ENCODE peak calls at places on chromosome 13, in seven cellular contexts. D is WTC11; C is CD4-positive, alpha-beta T cell; X is Calu3; P is kidney epithelial cell; K is HFFc6; Y is GM12865. M is an unnamed sample.
A peak's percentile ranks its signal among the peaks of the same experiment; 100 is the strongest.

GRCh38 chr13:51270606-51271005 is 48.4 kb downstream of the FAM124A start:
- DNase-seq in K (no peak), X (no peak), P (no peak), D (no peak), C (no peak), Y (no peak), M (no peak)

GRCh38 chr13:51816604-51817254 is 12.8 kb upstream of the DHRS12 start:
- DNase-seq in C (no peak), X (no peak), Y (no peak), P (no peak), D (no peak), K (no peak), M (no peak)

GRCh38 chr13:107185889-107186288 is 618.0 kb upstream of the ARGLU1 start:
- DNase-seq in X (no peak), P (peak; percentile 18), K (no peak), D (no peak), Y (no peak), C (no peak), M (no peak)

GRCh38 chr13:39605677-39606320 is 2.8 kb upstream of the LHFPL6 start:
- DNase-seq in P (no peak), K (no peak), X (no peak), C (no peak), D (no peak), Y (no peak), M (no peak)

GRCh38 chr13:41694902-41695301 is 237.6 kb downstream of the RGCC start:
- DNase-seq in D (no peak), K (peak; percentile 92), Y (peak; percentile 12), C (no peak), P (peak; percentile 92), X (peak; percentile 40), M (peak; percentile 81)

GRCh38 chr13:75635621-75636338 is at the start of gene LMO7:
- DNase-seq in P (no peak), D (peak; percentile 85), X (peak; percentile 38), K (peak; percentile 68), C (peak; percentile 30), Y (peak; percentile 12), M (no peak)

GRCh38 chr13:49315036-49315565 is 67.4 kb downstream of the CDADC1 start:
- DNase-seq in D (no peak), C (no peak), P (no peak), X (no peak), K (no peak), Y (no peak), M (no peak)

GRCh38 chr13:75691183-75691582 is 55.1 kb downstream of the LMO7 start:
- DNase-seq in C (no peak), Y (no peak), P (no peak), D (no peak), K (no peak), X (no peak), M (no peak)

GRCh38 chr13:22848539-22849052 is 332.2 kb upstream of the SGCG start:
- DNase-seq in D (peak; percentile 88), Y (no peak), K (no peak), P (no peak), C (no peak), X (no peak), M (no peak)

GRCh38 chr13:37164635-37165034 is 59.2 kb upstream of the CSNK1A1L start:
- DNase-seq in Y (no peak), K (no peak), P (no peak), D (no peak), X (no peak), C (no peak), M (no peak)

GRCh38 chr13:46546084-46546786 is 6.7 kb upstream of the LRCH1 start:
- DNase-seq in D (no peak), X (no peak), C (no peak), Y (no peak), K (no peak), P (no peak), M (no peak)

GRCh38 chr13:110644892-110645521 is 29.7 kb downstream of the NAXD start:
- DNase-seq in X (no peak), Y (peak; percentile 84), D (peak; percentile 89), K (peak; percentile 71), P (peak; percentile 34), C (peak; percentile 34), M (peak; percentile 84)

GRCh38 chr13:39952244-39953233 is 297.1 kb downstream of the COG6 start:
- DNase-seq in K (peak; percentile 20), X (no peak), C (no peak), P (no peak), Y (peak; percentile 30), D (no peak), M (no peak)

GRCh38 chr13:50227356-50227755 is 212.1 kb downstream of the KCNRG start:
- DNase-seq in D (no peak), P (no peak), K (no peak), C (no peak), X (no peak), Y (no peak), M (no peak)

GRCh38 chr13:93368705-93369104 is 142.1 kb downstream of the GPC6 start:
- DNase-seq in K (no peak), P (no peak), C (no peak), D (no peak), Y (no peak), X (no peak), M (no peak)

GRCh38 chr13:106513025-106513424 is 22.4 kb downstream of the EFNB2 start:
- DNase-seq in X (no peak), P (peak; percentile 43), Y (no peak), D (no peak), K (no peak), C (no peak), M (no peak)

GRCh38 chr13:24293761-24294160 is 15.6 kb upstream of the C1QTNF9 start:
- DNase-seq in P (no peak), C (no peak), Y (no peak), X (no peak), D (no peak), K (no peak), M (no peak)

DNA sequence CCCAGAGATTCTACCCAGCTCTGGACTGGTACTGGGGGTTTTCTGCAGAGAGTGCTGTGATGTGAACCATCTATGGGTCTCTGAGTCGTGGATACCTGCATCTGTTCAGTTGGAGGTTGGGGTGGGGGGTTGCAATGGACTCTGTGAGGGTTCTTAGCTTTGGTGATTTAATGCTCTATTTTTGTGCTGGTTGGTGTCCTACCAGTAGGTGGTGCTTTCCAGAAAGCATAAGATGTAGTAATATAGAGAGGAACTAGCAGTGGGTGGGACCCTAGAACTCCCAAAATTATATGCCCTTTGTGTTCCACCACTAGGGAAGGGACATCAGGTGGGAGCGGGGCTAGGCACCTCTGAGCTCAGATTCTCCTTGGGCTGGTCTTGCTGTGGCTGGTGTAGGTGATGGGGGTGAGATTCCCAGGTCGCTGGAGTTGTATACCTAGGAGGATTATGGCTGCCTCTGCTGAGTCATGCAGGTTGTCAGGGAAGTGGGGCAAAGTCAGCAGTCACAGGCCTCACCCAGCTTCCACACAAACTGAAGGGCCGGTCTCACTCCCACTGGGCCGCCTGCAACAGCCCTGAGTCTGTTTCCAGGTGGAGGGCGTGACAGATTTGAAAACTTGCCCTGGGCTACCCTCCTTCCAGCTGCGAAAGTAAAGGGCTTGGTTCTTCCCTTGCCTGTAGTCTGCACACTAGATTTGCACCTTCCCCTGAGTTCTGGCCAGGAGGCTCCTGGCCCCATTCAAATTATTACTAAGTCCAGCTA is 573.0 kb upstream of the SLITRK1 start:
- DNase-seq in X (no peak), D (no peak), K (no peak), P (no peak), C (no peak), Y (no peak), M (no peak)
- TF ChIP-seq CTCF in X (no peak), D (peak; percentile 18), K (no peak), P (no peak), C (no peak), Y (no peak), M (no peak)

DNA sequence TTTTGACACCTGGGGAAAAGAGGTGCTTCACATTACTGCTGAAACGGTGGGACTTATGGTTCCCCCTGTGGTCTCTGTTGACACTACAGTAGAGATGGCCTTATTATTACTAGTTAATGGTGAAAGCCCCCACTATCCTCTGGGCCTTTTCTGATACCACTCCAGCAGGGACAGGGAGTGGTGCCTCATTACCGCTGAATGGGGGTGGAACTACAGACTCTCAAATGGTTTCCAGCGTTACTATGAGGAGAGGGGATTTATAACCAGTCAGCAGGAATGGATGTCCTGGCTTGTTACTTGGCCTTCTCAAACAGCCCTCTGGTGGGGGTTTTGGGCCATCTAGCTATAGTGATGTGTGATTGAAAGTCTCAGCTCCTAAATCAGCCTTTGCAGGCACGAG is 96.7 kb upstream of the DIAPH3 start:
- DNase-seq in D (peak; percentile 13), X (no peak), P (no peak), K (no peak), C (no peak), Y (no peak), M (no peak)
- TF ChIP-seq CTCF in D (no peak), X (no peak), P (no peak), K (peak; percentile 19), C (no peak), Y (no peak), M (no peak)

DNA sequence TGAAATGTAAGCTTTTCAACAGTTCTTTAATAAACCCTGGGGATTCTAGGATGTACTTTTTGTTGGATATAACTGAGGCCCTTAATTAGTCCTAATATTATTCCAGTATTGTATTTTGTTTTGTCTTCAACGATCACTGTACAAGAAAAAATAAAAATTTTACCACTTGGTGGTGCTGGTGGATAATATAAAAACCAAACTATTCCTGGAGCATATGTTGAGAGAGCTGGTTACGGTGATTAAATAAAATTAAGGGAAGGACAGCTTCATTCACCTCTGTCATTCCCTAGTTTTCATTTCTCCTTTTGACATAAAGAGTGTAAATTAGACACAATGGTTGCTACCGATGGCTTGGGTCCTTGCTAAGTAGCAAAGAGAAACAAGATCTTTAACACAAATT is 598.6 kb upstream of the PCDH20 start:
- DNase-seq in D (no peak), C (no peak), X (no peak), Y (no peak), P (no peak), K (no peak), M (no peak)
- TF ChIP-seq CTCF in D (no peak), C (no peak), X (no peak), Y (no peak), P (no peak), K (no peak), M (no peak)

DNA sequence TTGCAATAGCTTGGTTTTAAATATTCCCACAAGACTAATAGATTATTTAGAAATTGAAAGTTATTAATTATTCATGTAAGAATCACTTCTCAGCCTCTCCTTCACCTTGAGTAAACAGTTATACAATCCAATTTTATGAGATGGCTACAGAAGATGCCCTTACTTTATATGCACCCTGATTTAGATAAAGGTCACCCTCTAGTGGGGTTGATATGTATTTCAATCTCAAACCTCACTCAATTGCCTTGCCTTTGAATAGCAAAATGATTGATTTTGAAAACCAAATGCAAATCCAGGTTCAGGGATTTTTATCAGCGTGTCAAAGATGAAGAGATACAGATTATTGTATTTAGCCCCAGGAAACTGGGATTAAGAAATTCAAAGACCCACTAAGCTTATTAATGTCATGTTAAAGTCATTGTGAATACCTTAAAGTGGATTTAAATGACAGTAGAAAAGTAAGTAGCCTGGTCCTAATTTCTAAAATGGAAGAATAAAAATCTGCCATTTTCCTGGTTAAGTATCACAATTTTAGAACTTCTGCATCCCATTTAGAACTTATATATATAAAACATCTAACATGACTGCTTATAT is 305.1 kb downstream of the ITGBL1 start:
- DNase-seq in D (no peak), K (peak; percentile 16), P (no peak), X (no peak), C (no peak), Y (peak; percentile 36), M (no peak)
- TF ChIP-seq CTCF in D (peak; percentile 32), K (peak; percentile 81), P (peak; percentile 57), X (no peak), C (no peak), Y (peak; percentile 42), M (peak; percentile 28)

M was measured in CD14-positive monocyte.